ENCODE peak calls at places on chromosomes 11 and 22, in six cellular contexts. One of them, this sample, is unnamed. For H3K36me3 and H3K4me1, the result is how much of the 10 kb centered on the place peaks cover.

GRCh38 chr11:117462848-117463247 is 135.2 kb downstream of the CEP164 start:
- DNase-seq in PC-9: no peak
- DNase-seq in fibroblast of lung: no peak
- DNase-seq in GM23248: no peak
- DNase-seq in HCT116: no peak
- DNase-seq in mammary epithelial cell: no peak
- DNase-seq in this sample: no peak

GRCh38 chr22:28711820-28712777 is 29.5 kb downstream of the CHEK2 start:
- DNase-seq in fibroblast of lung: peak
- DNase-seq in mammary epithelial cell: peak
- DNase-seq in PC-9: peak
- DNase-seq in GM23248: peak
- DNase-seq in HCT116: no peak
- DNase-seq in this sample: no peak

GRCh38 chr11:94183251-94183885 is 54.7 kb downstream of the PANX1 start:
- DNase-seq in PC-9: no peak
- DNase-seq in fibroblast of lung: no peak
- DNase-seq in HCT116: no peak
- DNase-seq in GM23248: no peak
- DNase-seq in mammary epithelial cell: no peak
- DNase-seq in this sample: no peak

GRCh38 chr22:25736378-25737011 is 5.5 kb upstream of the MYO18B start:
- DNase-seq in HCT116: no peak
- DNase-seq in GM23248: no peak
- DNase-seq in fibroblast of lung: no peak
- DNase-seq in PC-9: no peak
- DNase-seq in mammary epithelial cell: no peak
- DNase-seq in this sample: peak

GRCh38 chr11:114348200-114349191 is 51.8 kb downstream of the C11orf71 start:
- DNase-seq in fibroblast of lung: peak
- DNase-seq in PC-9: peak
- DNase-seq in HCT116: peak
- DNase-seq in mammary epithelial cell: peak
- DNase-seq in GM23248: peak
- DNase-seq in this sample: peak

GRCh38 chr11:68255526-68255925 is 16.2 kb downstream of the C11orf24 start:
- DNase-seq in mammary epithelial cell: no peak
- DNase-seq in GM23248: no peak
- DNase-seq in HCT116: no peak
- DNase-seq in PC-9: no peak
- DNase-seq in fibroblast of lung: no peak
- DNase-seq in this sample: no peak

GRCh38 chr11:73654482-73655021 is 8.2 kb downstream of the PLEKHB1 start:
- DNase-seq in fibroblast of lung: no peak
- DNase-seq in GM23248: no peak
- DNase-seq in PC-9: no peak
- DNase-seq in HCT116: no peak
- DNase-seq in mammary epithelial cell: no peak
- DNase-seq in this sample: no peak

GRCh38 chr11:79940976-79941735 is 500.3 kb upstream of the TENM4 start:
- DNase-seq in fibroblast of lung: peak
- DNase-seq in PC-9: no peak
- DNase-seq in HCT116: no peak
- DNase-seq in mammary epithelial cell: peak
- DNase-seq in GM23248: peak
- DNase-seq in this sample: no peak

GRCh38 chr11:76523147-76523546 is 78.3 kb downstream of the EMSY start:
- DNase-seq in HCT116: no peak
- DNase-seq in PC-9: no peak
- DNase-seq in mammary epithelial cell: no peak
- DNase-seq in fibroblast of lung: no peak
- DNase-seq in GM23248: no peak
- DNase-seq in this sample: no peak

GRCh38 chr11:70628881-70629844 is 230.8 kb downstream of the CTTN start:
- DNase-seq in mammary epithelial cell: no peak
- DNase-seq in PC-9: no peak
- DNase-seq in GM23248: no peak
- DNase-seq in HCT116: no peak
- DNase-seq in fibroblast of lung: no peak
- DNase-seq in this sample: no peak

GRCh38 chr11:75159081-75159953 is 8.4 kb downstream of the SLCO2B1 start:
- DNase-seq in GM23248: no peak
- DNase-seq in mammary epithelial cell: no peak
- DNase-seq in PC-9: no peak
- DNase-seq in HCT116: no peak
- DNase-seq in fibroblast of lung: no peak
- DNase-seq in this sample: no peak

DNA sequence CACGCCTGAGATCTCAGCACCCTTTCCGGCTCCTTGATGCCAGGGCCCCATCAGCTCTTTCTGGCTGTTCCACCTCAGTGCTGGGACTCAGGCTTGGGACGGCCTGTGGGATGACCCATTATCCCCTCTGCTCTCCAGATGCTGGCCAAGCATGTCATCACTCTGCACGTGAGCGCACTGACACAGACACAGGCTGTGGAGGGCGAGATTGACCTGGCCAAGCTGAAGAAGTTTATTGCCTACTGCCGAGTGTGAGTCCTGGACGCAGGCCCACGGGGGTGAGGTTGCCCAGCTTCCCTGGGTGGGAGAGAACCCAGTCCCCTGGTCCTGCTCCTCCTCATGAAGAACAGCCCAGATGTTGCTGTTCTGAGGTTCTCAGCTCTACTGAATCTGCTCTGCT is 17.7 kb downstream of the MCM5 start:
- DNase-seq in mammary epithelial cell: no peak
- DNase-seq in GM23248: no peak
- DNase-seq in fibroblast of lung: no peak
- DNase-seq in PC-9: no peak
- DNase-seq in HCT116: no peak
- DNase-seq in this sample: no peak
- H3K36me3 ChIP-seq in mammary epithelial cell: under half
- H3K36me3 ChIP-seq in GM23248: under half
- H3K36me3 ChIP-seq in fibroblast of lung: under half
- H3K36me3 ChIP-seq in PC-9: under half
- H3K36me3 ChIP-seq in HCT116: under half
- H3K36me3 ChIP-seq in this sample: half or more

GRCh38 chr11:86230196-86230813 is 14.2 kb upstream of the EED start:
- DNase-seq in HCT116: peak
- DNase-seq in fibroblast of lung: no peak
- DNase-seq in mammary epithelial cell: peak
- DNase-seq in PC-9: no peak
- DNase-seq in GM23248: peak
- DNase-seq in this sample: no peak

GRCh38 chr11:86230921-86231320 is 13.6 kb upstream of the EED start:
- DNase-seq in HCT116: no peak
- DNase-seq in GM23248: peak
- DNase-seq in PC-9: no peak
- DNase-seq in mammary epithelial cell: peak
- DNase-seq in fibroblast of lung: no peak
- DNase-seq in this sample: no peak

GRCh38 chr11:86237267-86237804 is 7.2 kb upstream of the EED start:
- DNase-seq in PC-9: no peak
- DNase-seq in fibroblast of lung: no peak
- DNase-seq in HCT116: no peak
- DNase-seq in GM23248: no peak
- DNase-seq in mammary epithelial cell: no peak
- DNase-seq in this sample: no peak

GRCh38 chr11:86232556-86232955 is 12.0 kb upstream of the EED start:
- DNase-seq in mammary epithelial cell: no peak
- DNase-seq in HCT116: no peak
- DNase-seq in fibroblast of lung: no peak
- DNase-seq in GM23248: no peak
- DNase-seq in PC-9: no peak
- DNase-seq in this sample: no peak

DNA sequence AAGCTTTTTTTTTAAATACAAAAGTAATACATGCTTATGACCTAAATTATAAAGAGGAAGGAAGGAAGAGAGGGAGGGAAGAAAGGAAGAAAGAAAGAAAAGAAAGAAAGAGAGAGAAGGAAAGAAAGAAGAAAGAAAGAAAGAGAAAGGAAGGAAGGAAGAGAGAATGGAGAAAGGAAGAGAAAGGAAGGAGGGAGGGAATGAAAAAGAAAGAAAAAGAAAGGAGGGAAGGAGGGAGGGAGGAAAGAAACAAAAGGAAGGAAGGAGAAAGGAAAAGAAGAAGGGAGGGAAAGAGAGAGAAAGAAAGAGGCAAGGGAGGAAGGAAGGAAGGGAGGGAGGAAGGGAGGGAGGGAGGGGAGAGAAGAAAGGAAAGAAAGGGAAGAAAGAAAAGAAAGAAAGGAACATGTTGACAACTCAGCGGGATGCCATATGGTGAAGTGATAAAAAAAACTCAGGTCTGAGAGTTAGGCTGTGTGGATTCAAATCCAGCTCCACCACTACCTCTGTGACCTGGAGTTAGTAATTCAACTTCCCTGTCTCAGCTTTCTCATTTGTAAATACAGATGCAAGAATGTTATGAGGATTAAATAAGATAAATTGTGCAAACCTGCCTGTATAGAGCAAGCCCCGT is 9.6 kb upstream of the EED start:
- DNase-seq in mammary epithelial cell: no peak
- DNase-seq in PC-9: no peak
- DNase-seq in HCT116: no peak
- DNase-seq in fibroblast of lung: no peak
- DNase-seq in GM23248: no peak
- DNase-seq in this sample: no peak
- H3K4me1 ChIP-seq in mammary epithelial cell: under half
- H3K4me1 ChIP-seq in PC-9: under half
- H3K4me1 ChIP-seq in HCT116: under half
- H3K4me1 ChIP-seq in fibroblast of lung: under half
- H3K4me1 ChIP-seq in GM23248: under half
- H3K4me1 ChIP-seq in this sample: under half

GRCh38 chr11:8086001-8086479 is 5.0 kb downstream of the TUB start:
- DNase-seq in GM23248: peak
- DNase-seq in HCT116: no peak
- DNase-seq in mammary epithelial cell: no peak
- DNase-seq in fibroblast of lung: peak
- DNase-seq in PC-9: no peak
- DNase-seq in this sample: no peak
- H3K4me2 ChIP-seq in GM23248: no peak
- H3K4me2 ChIP-seq in HCT116: no peak
- H3K4me2 ChIP-seq in mammary epithelial cell: no peak
- H3K4me2 ChIP-seq in fibroblast of lung: peak
- H3K4me2 ChIP-seq in PC-9: no peak
- H3K4me2 ChIP-seq in this sample: no peak

GRCh38 chr22:22565991-22566390 is 6.9 kb upstream of the PRAME start:
- DNase-seq in mammary epithelial cell: no peak
- DNase-seq in PC-9: no peak
- DNase-seq in fibroblast of lung: peak
- DNase-seq in GM23248: peak
- DNase-seq in HCT116: no peak
- DNase-seq in this sample: no peak
- H3K36me3 ChIP-seq in mammary epithelial cell: under half
- H3K36me3 ChIP-seq in PC-9: under half
- H3K36me3 ChIP-seq in fibroblast of lung: under half
- H3K36me3 ChIP-seq in GM23248: under half
- H3K36me3 ChIP-seq in HCT116: under half
- H3K36me3 ChIP-seq in this sample: under half

DNA sequence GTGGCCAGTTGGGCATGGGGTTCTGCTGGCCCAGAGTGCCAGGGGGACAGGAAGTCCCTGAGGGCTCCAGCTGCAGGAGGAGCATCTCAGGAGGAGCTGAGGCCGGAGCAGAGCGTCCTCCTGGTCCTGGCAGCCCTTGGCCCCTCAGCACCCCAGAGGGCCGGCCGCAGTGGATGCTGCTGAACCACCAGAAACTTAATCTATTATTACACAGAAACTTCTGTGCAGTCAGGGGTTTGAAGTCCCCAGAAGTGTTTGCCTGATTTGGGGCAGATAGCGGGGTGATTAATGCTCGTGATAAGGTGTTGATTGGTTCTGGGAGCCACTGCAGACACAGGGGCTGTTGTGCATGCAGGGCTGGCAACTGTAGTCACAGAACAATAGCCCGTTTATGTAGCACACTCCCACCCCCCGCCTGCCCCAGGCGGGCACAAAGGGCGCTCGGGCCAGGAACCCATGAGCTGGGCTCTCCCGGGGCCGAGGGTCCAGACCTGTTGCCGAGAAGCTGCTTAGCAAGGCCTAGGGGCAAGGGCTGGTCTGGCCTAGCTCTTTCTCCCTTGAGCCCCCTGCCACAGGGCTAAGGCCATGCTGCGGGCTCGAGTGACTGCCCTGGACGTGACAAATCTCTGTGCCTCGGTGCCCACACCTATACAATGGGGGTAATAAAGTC is 29.0 kb upstream of the KCNQ1OT1 start:
- DNase-seq in fibroblast of lung: no peak
- DNase-seq in mammary epithelial cell: no peak
- DNase-seq in GM23248: no peak
- DNase-seq in HCT116: no peak
- DNase-seq in PC-9: no peak
- DNase-seq in this sample: no peak
- H3K4me1 ChIP-seq in fibroblast of lung: under half
- H3K4me1 ChIP-seq in mammary epithelial cell: under half
- H3K4me1 ChIP-seq in GM23248: under half
- H3K4me1 ChIP-seq in HCT116: under half
- H3K4me1 ChIP-seq in PC-9: under half
- H3K4me1 ChIP-seq in this sample: under half

DNA sequence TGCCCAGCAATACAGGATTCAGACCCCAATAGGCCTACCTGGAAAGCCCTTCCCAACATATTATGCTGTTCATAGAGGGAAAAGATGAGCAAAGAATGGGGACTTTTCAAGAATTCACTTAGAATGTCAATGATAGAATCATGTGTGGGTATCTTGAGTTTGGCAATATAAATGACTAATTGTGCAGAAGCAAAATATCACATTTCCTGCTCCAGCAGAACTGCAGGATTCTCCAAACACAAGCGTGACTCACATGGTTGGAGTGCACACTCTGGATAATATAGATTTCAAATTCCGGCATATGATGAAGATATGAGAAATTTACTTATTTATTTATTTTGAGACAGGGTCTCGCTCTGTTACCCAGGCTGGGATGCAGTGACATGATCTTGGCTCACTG is 12.5 kb upstream of the APOL5 start:
- DNase-seq in HCT116: no peak
- DNase-seq in PC-9: peak
- DNase-seq in GM23248: peak
- DNase-seq in mammary epithelial cell: peak
- DNase-seq in fibroblast of lung: peak
- DNase-seq in this sample: no peak
- H3K4me2 ChIP-seq in HCT116: no peak
- H3K4me2 ChIP-seq in PC-9: peak
- H3K4me2 ChIP-seq in GM23248: no peak
- H3K4me2 ChIP-seq in mammary epithelial cell: no peak
- H3K4me2 ChIP-seq in fibroblast of lung: peak
- H3K4me2 ChIP-seq in this sample: no peak

GRCh38 chr11:121571466-121571865 is 118.7 kb upstream of the SORL1-AS1 start:
- DNase-seq in PC-9: no peak
- DNase-seq in HCT116: no peak
- DNase-seq in mammary epithelial cell: no peak
- DNase-seq in fibroblast of lung: no peak
- DNase-seq in GM23248: no peak
- DNase-seq in this sample: no peak
- H3K36me3 ChIP-seq in PC-9: under half
- H3K36me3 ChIP-seq in HCT116: under half
- H3K36me3 ChIP-seq in mammary epithelial cell: under half
- H3K36me3 ChIP-seq in fibroblast of lung: under half
- H3K36me3 ChIP-seq in GM23248: under half
- H3K36me3 ChIP-seq in this sample: half or more

DNA sequence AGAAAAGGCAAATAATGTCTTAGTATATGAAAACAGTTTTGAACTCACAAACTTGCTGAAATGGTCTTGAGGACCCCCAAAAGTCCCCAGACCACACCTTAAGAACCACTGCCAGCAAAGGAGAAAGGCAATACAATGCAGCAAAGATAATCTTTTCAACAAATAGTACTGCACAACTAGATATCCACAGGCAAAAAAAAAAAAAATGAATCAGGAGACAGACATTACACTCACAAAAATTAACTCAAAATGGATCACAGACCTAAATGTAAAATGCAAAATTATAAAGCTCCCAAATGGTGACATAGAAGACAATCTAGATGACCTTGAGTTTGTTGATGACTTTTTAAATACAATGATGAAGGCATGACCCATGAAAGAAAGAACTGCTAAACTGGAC is 8.3 kb downstream of the PICALM start:
- DNase-seq in GM23248: no peak
- DNase-seq in fibroblast of lung: no peak
- DNase-seq in PC-9: no peak
- DNase-seq in HCT116: no peak
- DNase-seq in mammary epithelial cell: no peak
- DNase-seq in this sample: no peak
- H3K4me1 ChIP-seq in GM23248: half or more
- H3K4me1 ChIP-seq in fibroblast of lung: under half
- H3K4me1 ChIP-seq in PC-9: under half
- H3K4me1 ChIP-seq in HCT116: under half
- H3K4me1 ChIP-seq in mammary epithelial cell: under half
- H3K4me1 ChIP-seq in this sample: under half

This sample was measured in DND-41.